ENCODE peak calls at places on chromosomes 4 and X, in eight cellular contexts. P is NCI-H1930; I is stimulated activated CD4-positive, alpha-beta T cell treated with anti-CD3 and anti-CD28 coated beads, Interleukin-4, amount 100 ng/mL, for 48 hours; X is aorta; F is Right ventricle myocardium inferior; G is fibroblast of pulmonary artery; E is cardiac fibroblast; L is A549. S is an unnamed sample.

GRCh38 chr4:93243262-93243661 is 585.3 kb upstream of the ATOH1 start:
- DNase-seq in P (no peak), I (no peak), X (no peak), F (no peak), G (no peak), E (no peak), L (no peak), S (no peak)

GRCh38 chr4:2814627-2815026 is 21.7 kb downstream of the SH3BP2 start:
- DNase-seq in P (no peak), I (no peak), X (no peak), F (no peak), G (no peak), E (no peak), L (no peak), S (no peak)

GRCh38 chr4:119525771-119526712 is 102.6 kb downstream of the PDE5A start:
- DNase-seq in P (no peak), I (no peak), X (no peak), F (no peak), G (no peak), E (peak), L (no peak), S (no peak)

GRCh38 chr4:528835-529234 is 29.8 kb downstream of the PIGG start:
- DNase-seq in P (no peak), I (no peak), X (no peak), F (no peak), G (no peak), E (no peak), L (no peak), S (peak)

GRCh38 chrX:6898371-6898770 is 249.1 kb upstream of the STS start:
- DNase-seq in P (no peak), I (no peak), X (no peak), F (no peak), G (no peak), E (no peak), L (no peak), S (no peak)

GRCh38 chr4:109998867-109999303 is 86.2 kb downstream of the EGF start:
- DNase-seq in P (peak), I (no peak), X (no peak), F (no peak), G (peak), E (peak), L (peak), S (peak)

GRCh38 chrX:85828771-85829170 is 218.6 kb downstream of the CHM start:
- DNase-seq in P (peak), I (no peak), X (no peak), F (no peak), G (no peak), E (no peak), L (no peak), S (no peak)

GRCh38 chr4:138096384-138097062 is 145.6 kb downstream of the SLC7A11 start:
- DNase-seq in P (no peak), I (no peak), X (no peak), F (no peak), G (no peak), E (no peak), L (no peak), S (no peak)

GRCh38 chrX:39749728-39750127 is 348.0 kb downstream of the BCOR start:
- DNase-seq in P (no peak), I (no peak), X (no peak), F (no peak), G (no peak), E (no peak), L (no peak), S (no peak)